ENCODE peak calls at places on chromosomes 6 and 20, in ten cellular contexts. D is pancreas; A is CD4-positive, CD25-positive, alpha-beta regulatory T cell; K is colonic mucosa; J is heart left ventricle; Q is spleen; P is transverse colon; R is K562; T is adrenal gland; M is HCT116. Z is an unnamed sample.

GRCh38 chr6:7243188-7243942 is 69.6 kb downstream of the SSR1 start:
- DNase-seq in R (peak; percentile 89), J (no peak), Q (no peak), T (no peak), P (peak; percentile 40), A (peak; percentile 67), M (peak; percentile 47), K (peak; percentile 63), D (no peak), Z (no peak)

GRCh38 chr6:54085526-54085925 is 25.7 kb upstream of the MLIP start:
- DNase-seq in A (no peak), P (no peak), M (no peak), T (peak; percentile 81), D (no peak), K (no peak), Q (no peak), J (peak; percentile 45), R (no peak), Z (no peak)

GRCh38 chr6:90233994-90234393 is 62.6 kb downstream of the BACH2 start:
- DNase-seq in K (no peak), Q (no peak), D (no peak), R (no peak), P (peak; percentile 17), T (no peak), M (no peak), A (peak; percentile 91), J (no peak), Z (no peak)

GRCh38 chr6:18352001-18352400 is 35.1 kb upstream of the RNF144B start:
- DNase-seq in A (no peak), M (no peak), J (no peak), Q (no peak), T (no peak), P (no peak), D (no peak), K (no peak), R (no peak), Z (no peak)

GRCh38 chr6:18265099-18265372 is 706 bp upstream of the DEK start:
- DNase-seq in D (no peak), K (no peak), T (no peak), A (no peak), P (no peak), J (no peak), Q (no peak), R (no peak), M (no peak), Z (no peak)

GRCh38 chr20:47664068-47664437 is 121.2 kb downstream of the SULF2 start:
- DNase-seq in K (no peak), J (no peak), T (no peak), Q (no peak), A (no peak), P (peak; percentile 24), M (no peak), R (no peak), D (no peak), Z (no peak)

GRCh38 chr6:73747293-73747692 is 51.3 kb downstream of the CD109 start:
- DNase-seq in T (no peak), R (no peak), M (no peak), Q (no peak), A (peak; percentile 66), J (no peak), D (no peak), K (no peak), P (no peak), Z (no peak)

GRCh38 chr6:38346291-38347079 is 293.2 kb downstream of the BTBD9 start:
- DNase-seq in D (no peak), Q (no peak), J (no peak), K (no peak), M (no peak), T (no peak), A (no peak), P (no peak), R (no peak), Z (peak; percentile 32)

GRCh38 chr20:38210741-38211140 is 45.7 kb upstream of the TGM2 start:
- DNase-seq in K (no peak), A (no peak), D (no peak), J (no peak), R (peak; percentile 54), T (no peak), M (no peak), P (no peak), Q (no peak), Z (no peak)

GRCh38 chr6:126266664-126267063 is 73.3 kb upstream of the CENPW start:
- DNase-seq in D (no peak), J (no peak), M (no peak), Q (no peak), R (no peak), A (no peak), T (no peak), K (no peak), P (no peak), Z (no peak)

GRCh38 chr20:54017846-54018245 is 52.5 kb downstream of the BCAS1 start:
- DNase-seq in P (no peak), M (no peak), J (no peak), T (no peak), A (peak; percentile 78), K (no peak), D (no peak), Q (no peak), R (no peak), Z (no peak)
- H3K4me3 ChIP-seq in P (no peak overlapping the region), M (no peak overlapping the region), J (no peak overlapping the region), T (no peak overlapping the region), A (no peak overlapping the region), K (no peak overlapping the region), D (no peak overlapping the region), Q (no peak overlapping the region), R (no peak overlapping the region), Z (no peak overlapping the region)

GRCh38 chr20:62406635-62407176 is 379 bp downstream of the CABLES2 start:
- DNase-seq in Q (peak; percentile 89), P (no peak), K (peak; percentile 42), M (no peak), D (no peak), A (no peak), R (peak; percentile 60), J (peak; percentile 43), T (no peak), Z (no peak)
- H3K4me1 ChIP-seq in Q (peaks cover 55% of the 10 kb centered on the region), P (peaks cover 45% of the 10 kb centered on the region), K (peaks cover 19% of the 10 kb centered on the region), M (peaks cover 29% of the 10 kb centered on the region), D (peaks cover 15% of the 10 kb centered on the region), A (peaks cover 37% of the 10 kb centered on the region), R (peaks cover 17% of the 10 kb centered on the region), J (peaks cover 31% of the 10 kb centered on the region), T (peaks cover 31% of the 10 kb centered on the region), Z (peaks cover 24% of the 10 kb centered on the region)

GRCh38 chr6:160586374-160586773 is 77.7 kb downstream of the LPA start:
- DNase-seq in J (no peak), A (no peak), P (no peak), K (no peak), M (no peak), T (no peak), Q (no peak), R (no peak), D (no peak), Z (no peak)

GRCh38 chr6:160583805-160584204 is 80.3 kb downstream of the LPA start:
- DNase-seq in Q (no peak), K (no peak), M (no peak), J (no peak), T (no peak), D (no peak), A (no peak), R (no peak), P (no peak), Z (no peak)
- H3K27ac ChIP-seq in Q (no peak overlapping the region), K (no peak overlapping the region), M (no peak overlapping the region), J (no peak overlapping the region), T (no peak overlapping the region), D (no peak overlapping the region), A (no peak overlapping the region), R (no peak overlapping the region), P (no peak overlapping the region), Z (no peak overlapping the region)

DNA sequence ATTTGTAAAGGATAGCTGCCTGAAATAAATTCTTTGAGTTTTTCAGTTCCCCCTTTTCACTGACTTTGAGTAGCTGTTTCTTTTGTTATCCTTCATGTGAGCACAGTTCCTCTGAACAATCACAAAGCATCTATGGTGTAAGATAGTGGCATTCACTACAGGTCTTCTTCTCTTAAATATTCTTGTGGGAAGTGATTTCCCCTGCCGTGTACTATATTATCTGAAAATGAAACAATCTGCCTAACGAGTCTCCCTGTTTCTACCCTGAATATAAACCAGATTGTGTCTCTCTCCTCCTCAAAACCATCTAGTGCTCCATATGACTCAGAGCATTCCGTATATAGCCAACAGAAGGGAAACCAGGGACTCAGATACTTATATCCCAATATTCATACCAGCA is 380.1 kb upstream of the SOX4 start:
- DNase-seq in J (no peak), D (no peak), M (no peak), A (no peak), R (no peak), Q (no peak), K (no peak), T (no peak), P (no peak), Z (no peak)
- H3K4me3 ChIP-seq in J (no peak overlapping the region), D (no peak overlapping the region), M (no peak overlapping the region), A (no peak overlapping the region), R (no peak overlapping the region), Q (no peak overlapping the region), K (no peak overlapping the region), T (no peak overlapping the region), P (no peak overlapping the region), Z (no peak overlapping the region)